ENCODE peak calls at places on chromosome 7, in eight cellular contexts. V is GM10248, B is cardiac muscle cell, X is MCF 10A, T is AG09309, R is PC-3, Y is A549, E is mucosa of descending colon. C is an unnamed sample.

GRCh38 chr7:113159746-113160339 is 41.5 kb upstream of the SMIM30 start:
- DNase-seq in E (no peak), T (peak), Y (peak), R (peak), B (peak), X (peak), V (peak), C (no peak)

GRCh38 chr7:5773661-5774086 is 7.8 kb downstream of the RNF216 start:
- DNase-seq in E (no peak), Y (no peak), B (peak), T (peak), X (peak), R (peak), V (no peak), C (no peak)

GRCh38 chr7:46197833-46198540 is 276.9 kb upstream of the IGFBP3 start:
- DNase-seq in R (no peak), V (no peak), T (no peak), B (no peak), Y (no peak), X (no peak), E (no peak), C (no peak)

GRCh38 chr7:47148541-47149207 is 433.2 kb downstream of the TNS3 start:
- DNase-seq in Y (no peak), R (no peak), E (no peak), X (no peak), T (no peak), B (peak), V (no peak), C (no peak)

GRCh38 chr7:17086403-17086802 is 204.6 kb upstream of the AGR3 start:
- DNase-seq in T (no peak), X (no peak), V (no peak), E (no peak), R (no peak), B (no peak), Y (no peak), C (no peak)

GRCh38 chr7:141272417-141272816 is 198.6 kb downstream of the TMEM178B start:
- DNase-seq in E (no peak), B (no peak), Y (no peak), R (no peak), X (no peak), V (no peak), T (no peak), C (no peak)

GRCh38 chr7:13860734-13861133 is 128.7 kb downstream of the ETV1 start:
- DNase-seq in E (no peak), T (no peak), B (no peak), R (peak), Y (no peak), V (no peak), X (no peak), C (no peak)

GRCh38 chr7:55569797-55570196 is 2.5 kb downstream of the VOPP1 start:
- DNase-seq in Y (no peak), V (no peak), E (no peak), B (no peak), X (no peak), R (no peak), T (no peak), C (no peak)

GRCh38 chr7:12493407-12493806 is 77.1 kb upstream of the SCIN start:
- DNase-seq in X (peak), T (no peak), R (peak), B (peak), E (no peak), Y (no peak), V (no peak), C (no peak)

GRCh38 chr7:13327669-13328068 is 640.2 kb downstream of the ARL4A start:
- DNase-seq in R (peak), Y (no peak), T (peak), B (peak), V (no peak), E (no peak), X (no peak), C (no peak)

GRCh38 chr7:24378871-24379608 is 95.0 kb downstream of the NPY start:
- DNase-seq in X (peak), E (no peak), B (peak), R (peak), Y (peak), T (no peak), V (no peak), C (no peak)

GRCh38 chr7:24383055-24383454 is 99.1 kb downstream of the NPY start:
- DNase-seq in T (no peak), X (no peak), R (no peak), E (no peak), V (no peak), Y (no peak), B (no peak), C (no peak)

GRCh38 chr7:24384362-24385030 is 100.5 kb downstream of the NPY start:
- DNase-seq in R (no peak), Y (no peak), V (no peak), E (no peak), X (no peak), B (no peak), T (no peak), C (no peak)

DNA sequence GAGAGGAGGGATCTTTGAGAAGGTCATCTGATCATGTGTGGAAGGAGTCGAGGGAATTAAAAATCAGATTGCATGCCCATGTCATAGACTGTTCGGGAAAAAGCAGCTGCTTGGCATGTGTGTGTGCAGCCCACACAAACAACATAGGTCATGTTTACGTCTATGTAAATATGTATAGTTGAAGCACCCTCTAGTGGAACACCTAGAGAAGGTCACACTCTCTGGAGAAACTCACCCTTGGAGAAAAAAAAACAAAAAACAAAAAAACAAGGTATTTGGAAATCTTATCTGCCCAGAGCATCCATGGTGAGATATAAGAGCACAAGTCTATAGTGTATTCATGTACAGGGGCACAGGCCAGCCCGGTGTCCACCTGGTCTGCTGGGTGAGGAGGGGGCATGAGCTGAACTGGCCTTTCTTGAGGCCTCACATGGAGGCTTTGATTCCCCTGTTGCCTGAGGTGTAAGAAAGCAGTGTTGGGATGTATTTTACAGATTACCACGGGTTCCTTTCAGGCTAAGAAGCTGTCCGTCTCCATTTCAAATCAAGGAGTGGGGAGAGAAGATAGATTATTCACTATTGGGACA is 98.0 kb downstream of the NPY start:
- DNase-seq in X (peak), B (peak), E (no peak), Y (peak), T (no peak), V (peak), R (peak), C (no peak)
- TF ChIP-seq CTCF in X (peak), B (peak), E (no peak), Y (peak), T (peak), V (peak), R (peak), C (no peak)

DNA sequence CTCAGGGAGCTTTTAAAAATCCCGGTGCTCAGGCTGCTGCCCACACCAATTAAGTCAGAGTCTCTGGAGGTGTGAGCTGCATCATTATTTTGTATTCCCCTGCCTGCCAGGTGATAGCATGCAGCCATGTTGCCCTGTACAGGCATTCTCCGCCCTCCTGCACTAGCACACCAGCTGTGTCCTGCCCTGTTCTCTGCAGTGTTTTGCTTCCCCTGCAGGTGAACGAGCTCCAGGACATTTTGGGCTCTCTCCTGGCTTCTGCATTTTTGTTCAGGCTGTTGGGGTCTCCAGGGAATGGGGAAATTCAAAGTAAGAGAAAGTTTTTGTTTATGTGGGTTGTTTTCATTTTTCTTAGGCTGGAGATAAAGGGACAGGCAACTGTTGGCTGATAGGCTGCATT is 271.0 kb upstream of the COBL start:
- DNase-seq in R (no peak), Y (no peak), V (no peak), X (no peak), B (no peak), E (no peak), T (no peak), C (no peak)
- TF ChIP-seq CTCF in R (no peak), Y (no peak), V (no peak), X (no peak), B (no peak), E (no peak), T (no peak), C (no peak)

GRCh38 chr7:97818066-97818663 is 54.0 kb downstream of the ASNS start:
- DNase-seq in Y (no peak), X (no peak), T (no peak), R (no peak), B (no peak), E (no peak), V (no peak), C (no peak)

GRCh38 chr7:97819161-97819560 is 53.0 kb downstream of the ASNS start:
- DNase-seq in X (peak), V (no peak), Y (no peak), T (no peak), E (no peak), R (peak), B (no peak), C (no peak)
- TF ChIP-seq CTCF in X (peak), V (no peak), Y (peak), T (no peak), E (no peak), R (peak), B (no peak), C (no peak)

DNA sequence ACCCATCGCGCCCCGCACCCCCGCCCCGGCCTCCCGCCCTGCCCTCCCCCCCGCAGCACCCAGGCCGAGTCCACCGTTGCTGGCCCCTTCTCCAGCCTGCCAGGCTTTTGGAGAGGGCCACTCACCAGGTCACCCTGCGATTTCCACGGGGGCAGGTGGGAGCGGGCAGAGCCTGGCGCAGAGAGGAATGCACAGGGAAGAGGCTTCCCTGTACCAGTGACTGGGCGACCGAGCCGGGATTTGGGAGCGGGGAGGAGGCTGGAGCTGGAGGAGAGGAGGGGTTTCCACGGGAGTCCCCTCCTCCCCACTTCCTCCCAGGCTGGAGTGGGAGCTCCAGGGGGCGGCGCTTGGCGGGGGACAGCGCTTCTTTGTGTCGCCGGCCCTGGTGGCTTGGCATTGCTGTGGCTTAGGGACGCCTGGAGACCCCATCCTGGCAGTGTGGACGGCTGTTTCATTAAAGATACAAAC is 19.3 kb downstream of the TCAF1 start:
- DNase-seq in E (peak), T (no peak), Y (no peak), X (no peak), R (no peak), V (peak), B (peak), C (peak)
- TF ChIP-seq CTCF in E (no peak), T (no peak), Y (no peak), X (no peak), R (no peak), V (no peak), B (no peak), C (no peak)

GRCh38 chr7:146966274-146966673 is 849.7 kb downstream of the CNTNAP2 start:
- DNase-seq in R (no peak), B (no peak), Y (no peak), X (no peak), V (no peak), T (no peak), E (no peak), C (no peak)

GRCh38 chr7:146956323-146956722 is 839.7 kb downstream of the CNTNAP2 start:
- DNase-seq in R (no peak), E (no peak), T (no peak), Y (no peak), V (no peak), B (peak), X (no peak), C (no peak)

GRCh38 chr7:146961617-146962016 is 845.0 kb downstream of the CNTNAP2 start:
- DNase-seq in R (peak), V (no peak), Y (no peak), X (peak), E (no peak), B (peak), T (peak), C (no peak)

GRCh38 chr7:146956853-146957252 is 840.3 kb downstream of the CNTNAP2 start:
- DNase-seq in Y (no peak), X (no peak), T (no peak), E (no peak), R (peak), B (no peak), V (no peak), C (no peak)

DNA sequence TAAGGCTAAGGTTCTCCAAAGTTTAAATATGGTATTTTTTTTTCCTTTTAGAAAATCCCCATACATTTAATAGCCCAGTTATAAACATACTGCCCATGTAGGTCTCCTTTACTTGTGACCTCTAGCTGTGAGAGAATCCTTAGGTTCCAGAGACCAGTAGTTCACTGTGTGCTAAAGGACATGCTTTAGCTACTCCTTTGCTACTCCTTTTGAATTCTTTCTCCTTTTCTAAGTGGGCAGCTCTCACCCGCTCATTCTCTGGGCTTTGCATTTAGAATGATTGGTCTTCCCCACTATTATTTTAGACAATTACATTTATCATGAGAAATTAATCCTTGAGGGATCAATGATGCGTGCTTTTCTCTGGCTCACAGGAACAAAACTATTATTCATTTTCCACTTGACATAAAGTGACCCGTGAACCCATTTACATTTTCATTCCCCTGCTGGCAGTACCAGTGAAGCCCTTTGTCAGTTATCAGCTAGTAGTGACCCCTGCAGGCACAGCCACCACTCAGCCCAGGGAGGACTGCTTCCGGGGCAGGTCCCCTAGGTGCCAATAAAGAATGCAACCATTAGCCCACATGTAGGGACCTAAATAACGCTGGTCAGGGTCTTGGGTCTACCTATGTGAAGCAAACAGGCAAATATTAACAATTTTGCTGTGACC is 844.3 kb downstream of the CNTNAP2 start:
- DNase-seq in R (no peak), B (no peak), Y (no peak), T (no peak), E (no peak), V (no peak), X (no peak), C (no peak)
- TF ChIP-seq CTCF in R (peak), B (no peak), Y (no peak), T (no peak), E (no peak), V (no peak), X (peak), C (no peak)

DNA sequence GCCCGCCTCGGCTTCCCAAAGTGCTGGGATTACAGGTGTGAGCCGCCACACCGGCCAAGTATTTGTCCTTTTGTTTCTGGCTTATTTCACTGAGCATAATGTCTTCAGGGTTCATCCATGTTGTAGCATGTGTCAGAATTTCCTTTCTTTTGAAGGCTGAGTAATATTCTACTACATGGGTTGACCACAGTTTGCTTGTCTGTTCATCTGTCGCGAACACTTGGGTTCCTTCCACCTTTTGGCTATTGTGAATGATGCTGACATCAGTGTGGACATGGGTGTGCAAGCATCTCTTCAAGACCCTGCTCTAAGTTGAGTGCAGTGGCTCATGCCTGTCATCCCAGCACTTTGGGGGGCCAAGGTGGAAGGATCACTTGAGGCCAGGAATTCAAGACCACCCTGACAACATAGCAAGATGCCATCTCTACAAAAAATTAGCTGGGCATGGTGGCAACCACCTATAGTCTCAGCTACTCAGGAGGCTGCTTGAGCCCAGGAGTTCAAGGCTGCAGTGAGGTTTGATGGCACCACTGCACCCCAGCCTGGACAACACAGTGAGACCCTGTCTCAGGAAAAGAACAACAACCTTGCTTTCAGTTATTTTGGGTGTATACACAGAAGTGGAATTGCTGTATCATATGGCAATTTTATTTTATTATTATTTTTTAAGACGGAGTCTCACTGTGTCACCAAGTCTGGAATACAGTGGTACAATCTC is 17.0 kb downstream of the CHST12 start:
- DNase-seq in V (no peak), E (peak), Y (no peak), R (no peak), T (no peak), B (no peak), X (no peak), C (no peak)
- TF ChIP-seq CTCF in V (no peak), E (no peak), Y (no peak), R (no peak), T (no peak), B (no peak), X (no peak), C (no peak)

DNA sequence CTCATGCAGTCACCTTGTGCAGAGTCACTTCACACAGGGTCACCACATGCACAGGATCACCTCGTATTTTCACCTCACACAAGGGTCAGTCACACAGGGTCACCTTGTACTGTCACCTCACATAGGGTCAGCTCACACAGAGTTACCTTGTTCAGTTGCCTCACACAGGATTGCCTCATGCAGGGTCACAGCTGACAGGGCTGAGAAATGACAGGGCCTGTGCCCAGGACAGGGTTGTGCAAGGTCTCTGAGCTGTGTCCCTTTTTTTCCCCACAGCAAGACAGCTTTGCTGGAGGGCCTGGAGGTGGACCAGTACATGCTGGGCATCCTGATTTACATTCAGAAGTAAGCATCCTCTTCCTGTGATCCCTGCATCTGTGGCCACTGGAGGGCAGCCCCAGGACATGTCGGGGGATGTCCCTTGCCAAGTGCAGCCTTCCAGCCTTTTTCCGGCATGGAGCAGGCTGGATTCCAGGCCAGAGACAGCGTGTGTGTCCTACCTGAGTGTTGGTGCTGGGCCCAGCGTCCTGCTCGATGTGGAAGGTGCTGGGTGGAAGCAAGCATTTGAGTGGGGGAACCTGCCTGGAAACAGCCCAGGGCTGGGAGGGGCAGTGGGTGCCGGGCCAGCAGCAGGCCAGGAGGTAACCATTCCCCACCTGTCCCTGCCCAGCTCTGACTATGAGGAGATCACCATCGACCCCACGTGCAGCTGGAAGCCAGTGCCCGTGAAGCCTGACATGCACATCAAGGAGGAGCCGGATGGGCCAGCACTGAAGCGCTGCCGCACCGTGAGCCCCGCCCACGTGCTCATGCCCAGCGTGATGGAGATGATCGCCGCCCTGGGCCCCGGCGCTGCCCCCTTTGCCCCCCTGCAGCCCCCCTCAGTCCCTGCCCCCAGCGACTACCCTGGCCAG is 16.3 kb downstream of the ZMIZ2 start:
- DNase-seq in E (no peak), X (no peak), Y (no peak), V (no peak), T (no peak), R (no peak), B (no peak), C (no peak)
- TF ChIP-seq CTCF in E (no peak), X (no peak), Y (no peak), V (no peak), T (no peak), R (peak), B (no peak), C (no peak)

GRCh38 chr7:95527033-95527775 is 41.5 kb downstream of the ASB4 start:
- DNase-seq in Y (peak), X (peak), T (peak), R (peak), E (no peak), V (peak), B (peak), C (peak)
- TF ChIP-seq CTCF in Y (peak), X (peak), T (peak), R (peak), E (peak), V (peak), B (peak), C (peak)